ENCODE peak calls at places on chromosomes 4 and X, in ten cellular contexts. W is heart left ventricle; D is A549; Q is lower lobe of right lung; J is Panc1; T is right cardiac atrium; N is HepG2; K is heart right ventricle; R is foreskin keratinocyte; G is naive thymus-derived CD4-positive, alpha-beta T cell. V is an unnamed sample.

GRCh38 chr4:150323551-150324325 is 245.5 kb downstream of the DCLK2 start:
- ATAC-seq in W (no peak), D (no peak), Q (no peak), J (no peak), T (no peak), N (no peak), K (no peak), R (no peak), G (no peak), V (no peak)

GRCh38 chr4:173371292-173372192 is 788 bp downstream of the SAP30 start:
- ATAC-seq in W (no peak), D (peak; percentile 49), Q (peak; percentile 6), J (peak; percentile 34), T (peak; percentile 33), N (peak; percentile 65), K (peak; percentile 20), R (peak; percentile 36), G (no peak), V (peak; percentile 7)

GRCh38 chr4:70863099-70863790 is 23.6 kb upstream of the GRSF1 start:
- ATAC-seq in W (no peak), D (no peak), Q (no peak), J (no peak), T (no peak), N (no peak), K (no peak), R (peak; percentile 56), G (no peak), V (no peak)

GRCh38 chr4:147037089-147037488 is 91.4 kb upstream of the TTC29 start:
- ATAC-seq in W (no peak), D (no peak), Q (no peak), J (no peak), T (no peak), N (no peak), K (no peak), R (no peak), G (no peak), V (peak; percentile 60)

GRCh38 chr4:184310171-184310567 is 92.5 kb upstream of the ENPP6 start:
- ATAC-seq in W (no peak), D (peak; percentile 82), Q (peak; percentile 81), J (no peak), T (peak; percentile 50), N (peak; percentile 67), K (peak; percentile 58), R (no peak), G (peak; percentile 80), V (peak; percentile 55)

GRCh38 chrX:16185725-16186136 is 18.4 kb downstream of the MAGEB17 start:
- ATAC-seq in W (no peak), D (peak; percentile 88), Q (no peak), J (no peak), T (no peak), N (no peak), K (no peak), R (peak; percentile 93), G (peak; percentile 67), V (no peak)

GRCh38 chr4:187460016-187460415 is 535.6 kb upstream of the ZFP42 start:
- ATAC-seq in W (no peak), D (no peak), Q (no peak), J (no peak), T (no peak), N (no peak), K (no peak), R (no peak), G (no peak), V (no peak)

GRCh38 chrX:38804481-38805293 is 3.4 kb downstream of the MID1IP1 start:
- ATAC-seq in W (no peak), D (peak; percentile 30), Q (peak; percentile 2), J (peak; percentile 39), T (peak; percentile 18), N (peak; percentile 1), K (peak; percentile 5), R (peak; percentile 31), G (no peak), V (no peak)

GRCh38 chrX:18619288-18619687 is 52.6 kb downstream of the RS1 start:
- ATAC-seq in W (no peak), D (no peak), Q (no peak), J (no peak), T (no peak), N (no peak), K (no peak), R (no peak), G (no peak), V (no peak)

GRCh38 chrX:123695242-123695641 is 37.6 kb downstream of the THOC2 start:
- ATAC-seq in W (no peak), D (no peak), Q (no peak), J (no peak), T (no peak), N (no peak), K (no peak), R (no peak), G (no peak), V (no peak)

GRCh38 chrX:119549327-119550016 is 15.7 kb downstream of the STEEP1 start:
- ATAC-seq in W (no peak), D (no peak), Q (no peak), J (no peak), T (no peak), N (no peak), K (no peak), R (no peak), G (no peak), V (no peak)

GRCh38 chrX:48695524-48695875 is 1.0 kb upstream of the SUV39H1 start:
- ATAC-seq in W (no peak), D (no peak), Q (no peak), J (no peak), T (no peak), N (peak; percentile 15), K (no peak), R (peak; percentile 25), G (no peak), V (no peak)

GRCh38 chr4:101102114-101102752 is 245.1 kb downstream of the PPP3CA start:
- ATAC-seq in W (no peak), D (peak; percentile 32), Q (no peak), J (no peak), T (peak; percentile 88), N (no peak), K (peak; percentile 51), R (no peak), G (no peak), V (no peak)

GRCh38 chr4:5887361-5888221 is 5.3 kb downstream of the CRMP1 start:
- ATAC-seq in W (no peak), D (peak; percentile 67), Q (peak; percentile 26), J (no peak), T (peak; percentile 37), N (no peak), K (peak; percentile 35), R (no peak), G (no peak), V (peak; percentile 30)

GRCh38 chr4:120008075-120008474 is 58.6 kb downstream of the MAD2L1 start:
- ATAC-seq in W (no peak), D (no peak), Q (no peak), J (no peak), T (no peak), N (no peak), K (no peak), R (no peak), G (no peak), V (no peak)
- H3K27ac ChIP-seq in W (no peak overlapping the region), D (no peak overlapping the region), Q (no peak overlapping the region), J (no peak overlapping the region), T (no peak overlapping the region), N (no peak overlapping the region), K (no peak overlapping the region), R (no peak overlapping the region), G (no peak overlapping the region), V (no peak overlapping the region)

GRCh38 chr4:159010563-159011260 is 92.2 kb upstream of the RAPGEF2 start:
- ATAC-seq in W (peak; percentile 93), D (peak; percentile 76), Q (peak; percentile 89), J (no peak), T (peak; percentile 95), N (peak; percentile 77), K (peak; percentile 98), R (no peak), G (no peak), V (peak; percentile 97)

GRCh38 chr4:159012381-159012780 is 90.5 kb upstream of the RAPGEF2 start:
- ATAC-seq in W (no peak), D (peak; percentile 48), Q (no peak), J (no peak), T (no peak), N (no peak), K (no peak), R (peak; percentile 73), G (no peak), V (no peak)

GRCh38 chr4:159009521-159009920 is 93.4 kb upstream of the RAPGEF2 start:
- ATAC-seq in W (no peak), D (no peak), Q (peak; percentile 70), J (no peak), T (peak; percentile 22), N (no peak), K (peak; percentile 68), R (no peak), G (no peak), V (no peak)

GRCh38 chr4:159008671-159009070 is 94.2 kb upstream of the RAPGEF2 start:
- ATAC-seq in W (no peak), D (no peak), Q (no peak), J (no peak), T (no peak), N (no peak), K (no peak), R (no peak), G (no peak), V (no peak)

GRCh38 chr4:159010100-159010499 is 92.8 kb upstream of the RAPGEF2 start:
- ATAC-seq in W (no peak), D (no peak), Q (no peak), J (no peak), T (peak; percentile 31), N (no peak), K (peak; percentile 30), R (no peak), G (no peak), V (no peak)
- H3K27ac ChIP-seq in W (no peak overlapping the region), D (peak overlapping the region; percentile 61), Q (peak overlapping the region; percentile 32), J (no peak overlapping the region), T (no peak overlapping the region), N (no peak overlapping the region), K (no peak overlapping the region), R (no peak overlapping the region), G (no peak overlapping the region), V (peak overlapping the region; percentile 13)

DNA sequence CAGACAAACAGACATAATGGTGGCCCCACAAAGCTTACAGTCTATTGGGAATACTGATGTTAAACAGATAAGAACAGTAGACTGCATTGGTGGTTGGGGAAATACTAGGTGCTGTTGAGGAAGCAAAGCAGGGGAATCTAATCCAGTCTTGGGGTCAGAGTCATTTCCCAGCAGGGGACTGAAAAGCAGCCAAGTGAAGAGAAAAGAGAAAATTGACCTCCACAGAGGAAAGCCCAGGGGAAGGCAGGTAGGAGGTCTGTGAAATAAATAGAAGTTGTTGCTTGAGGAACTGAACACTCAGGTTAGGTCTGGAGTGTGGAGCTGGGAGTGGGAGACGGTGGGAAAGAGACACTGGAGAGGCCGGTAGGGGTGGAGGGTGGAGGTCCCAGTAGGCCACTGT is 33.0 kb upstream of the LEF1 start:
- ATAC-seq in W (no peak), D (no peak), Q (no peak), J (no peak), T (no peak), N (no peak), K (no peak), R (no peak), G (no peak), V (no peak)
- H3K27ac ChIP-seq in W (no peak overlapping the region), D (no peak overlapping the region), Q (no peak overlapping the region), J (no peak overlapping the region), T (no peak overlapping the region), N (no peak overlapping the region), K (no peak overlapping the region), R (no peak overlapping the region), G (no peak overlapping the region), V (no peak overlapping the region)

DNA sequence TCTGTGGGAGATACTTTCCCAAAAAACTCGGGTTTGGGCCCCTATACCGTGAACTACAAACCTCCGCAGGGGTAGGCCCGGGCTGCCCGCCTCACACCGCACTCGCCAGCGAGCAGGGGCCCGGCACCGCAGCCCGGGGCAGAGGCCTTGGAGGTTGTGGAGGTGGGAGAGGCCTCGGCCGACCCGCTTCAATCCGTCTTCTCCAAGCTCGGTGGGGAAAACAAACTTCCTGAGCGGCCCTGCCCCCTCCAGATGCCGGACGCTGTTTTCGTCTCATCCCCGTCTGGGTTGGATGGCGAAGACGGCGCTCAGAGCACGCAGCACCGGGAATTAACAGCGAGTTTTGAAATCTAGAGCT is 442 bp upstream of the MCUB start:
- ATAC-seq in W (peak; percentile 39), D (peak; percentile 69), Q (peak; percentile 35), J (peak; percentile 69), T (peak; percentile 46), N (peak; percentile 55), K (peak; percentile 48), R (peak; percentile 35), G (peak; percentile 45), V (peak; percentile 19)
- H3K27ac ChIP-seq in W (peak overlapping the region; percentile 94), D (peak overlapping the region; percentile 92), Q (peak overlapping the region; percentile 92), J (peak overlapping the region; percentile 72), T (peak overlapping the region; percentile 44), N (no peak overlapping the region), K (peak overlapping the region; percentile 73), R (peak overlapping the region; percentile 60), G (peak overlapping the region; percentile 96), V (peak overlapping the region; percentile 87)

V was measured in gastroesophageal sphincter.